ENCODE peak calls at places on chromosomes 7 and 10, in six cellular contexts. One of them, this sample, is unnamed.

GRCh38 chr7:146892151-146892550 is 775.5 kb downstream of the CNTNAP2 start:
- DNase-seq in NCI-H1105: no peak
- DNase-seq in progenitor cell of endocrine pancreas: no peak
- DNase-seq in activated T-helper 1 cell treated with Interleukin-2 at 50 U/mL for 16 hours: no peak
- DNase-seq in CD8-positive, alpha-beta memory T cell: no peak
- DNase-seq in H9: no peak
- DNase-seq in this sample: no peak

GRCh38 chr7:108455833-108456677 is at the start of gene NRCAM:
- DNase-seq in NCI-H1105: peak
- DNase-seq in H9: peak
- DNase-seq in activated T-helper 1 cell treated with Interleukin-2 at 50 U/mL for 16 hours: no peak
- DNase-seq in CD8-positive, alpha-beta memory T cell: peak
- DNase-seq in progenitor cell of endocrine pancreas: peak
- DNase-seq in this sample: peak

GRCh38 chr7:101922631-101923275 is 105.3 kb downstream of the CUX1 start:
- DNase-seq in progenitor cell of endocrine pancreas: no peak
- DNase-seq in H9: no peak
- DNase-seq in CD8-positive, alpha-beta memory T cell: no peak
- DNase-seq in NCI-H1105: no peak
- DNase-seq in activated T-helper 1 cell treated with Interleukin-2 at 50 U/mL for 16 hours: no peak
- DNase-seq in this sample: no peak

GRCh38 chr10:22615101-22615500 is 99.3 kb downstream of the PIP4K2A start:
- DNase-seq in H9: no peak
- DNase-seq in CD8-positive, alpha-beta memory T cell: no peak
- DNase-seq in NCI-H1105: no peak
- DNase-seq in progenitor cell of endocrine pancreas: no peak
- DNase-seq in activated T-helper 1 cell treated with Interleukin-2 at 50 U/mL for 16 hours: no peak
- DNase-seq in this sample: no peak

GRCh38 chr10:23148214-23148613 is 43.9 kb upstream of the PTF1A start:
- DNase-seq in NCI-H1105: no peak
- DNase-seq in H9: no peak
- DNase-seq in CD8-positive, alpha-beta memory T cell: no peak
- DNase-seq in activated T-helper 1 cell treated with Interleukin-2 at 50 U/mL for 16 hours: no peak
- DNase-seq in progenitor cell of endocrine pancreas: no peak
- DNase-seq in this sample: no peak

GRCh38 chr10:117168135-117168674 is 29.1 kb upstream of the KCNK18 start:
- DNase-seq in H9: peak
- DNase-seq in NCI-H1105: peak
- DNase-seq in CD8-positive, alpha-beta memory T cell: peak
- DNase-seq in progenitor cell of endocrine pancreas: peak
- DNase-seq in activated T-helper 1 cell treated with Interleukin-2 at 50 U/mL for 16 hours: peak
- DNase-seq in this sample: peak

GRCh38 chr10:31320598-31321211 is 1.7 kb downstream of the ZEB1 start:
- DNase-seq in H9: peak
- DNase-seq in activated T-helper 1 cell treated with Interleukin-2 at 50 U/mL for 16 hours: no peak
- DNase-seq in CD8-positive, alpha-beta memory T cell: peak
- DNase-seq in NCI-H1105: peak
- DNase-seq in progenitor cell of endocrine pancreas: no peak
- DNase-seq in this sample: peak

GRCh38 chr10:92430103-92430502 is 139.1 kb downstream of the MARCHF5 start:
- DNase-seq in progenitor cell of endocrine pancreas: no peak
- DNase-seq in CD8-positive, alpha-beta memory T cell: no peak
- DNase-seq in NCI-H1105: no peak
- DNase-seq in activated T-helper 1 cell treated with Interleukin-2 at 50 U/mL for 16 hours: no peak
- DNase-seq in H9: no peak
- DNase-seq in this sample: no peak

GRCh38 chr7:32072397-32072796 is 2.2 kb upstream of the PDE1C start:
- DNase-seq in H9: no peak
- DNase-seq in progenitor cell of endocrine pancreas: no peak
- DNase-seq in CD8-positive, alpha-beta memory T cell: no peak
- DNase-seq in activated T-helper 1 cell treated with Interleukin-2 at 50 U/mL for 16 hours: no peak
- DNase-seq in NCI-H1105: no peak
- DNase-seq in this sample: no peak

GRCh38 chr7:821688-822087 is 10.6 kb upstream of the SUN1 start:
- DNase-seq in NCI-H1105: no peak
- DNase-seq in CD8-positive, alpha-beta memory T cell: no peak
- DNase-seq in activated T-helper 1 cell treated with Interleukin-2 at 50 U/mL for 16 hours: no peak
- DNase-seq in H9: no peak
- DNase-seq in progenitor cell of endocrine pancreas: no peak
- DNase-seq in this sample: no peak

GRCh38 chr7:2230226-2230625 is 2.5 kb downstream of the MAD1L1 start:
- DNase-seq in H9: no peak
- DNase-seq in CD8-positive, alpha-beta memory T cell: no peak
- DNase-seq in progenitor cell of endocrine pancreas: no peak
- DNase-seq in activated T-helper 1 cell treated with Interleukin-2 at 50 U/mL for 16 hours: no peak
- DNase-seq in NCI-H1105: no peak
- DNase-seq in this sample: no peak

GRCh38 chr7:20786049-20786412 is 655 bp downstream of the SP8 start:
- DNase-seq in NCI-H1105: no peak
- DNase-seq in progenitor cell of endocrine pancreas: no peak
- DNase-seq in CD8-positive, alpha-beta memory T cell: no peak
- DNase-seq in activated T-helper 1 cell treated with Interleukin-2 at 50 U/mL for 16 hours: no peak
- DNase-seq in H9: no peak
- DNase-seq in this sample: no peak

GRCh38 chr7:27108390-27109127 is 6.1 kb upstream of the HOXA2 start:
- DNase-seq in CD8-positive, alpha-beta memory T cell: no peak
- DNase-seq in H9: peak
- DNase-seq in activated T-helper 1 cell treated with Interleukin-2 at 50 U/mL for 16 hours: no peak
- DNase-seq in NCI-H1105: no peak
- DNase-seq in progenitor cell of endocrine pancreas: peak
- DNase-seq in this sample: no peak

GRCh38 chr10:7333995-7334964 is 76.6 kb downstream of the SFMBT2 start:
- DNase-seq in NCI-H1105: no peak
- DNase-seq in activated T-helper 1 cell treated with Interleukin-2 at 50 U/mL for 16 hours: no peak
- DNase-seq in progenitor cell of endocrine pancreas: no peak
- DNase-seq in H9: peak
- DNase-seq in CD8-positive, alpha-beta memory T cell: no peak
- DNase-seq in this sample: no peak

GRCh38 chr7:6376820-6377219 is 70.9 kb downstream of the DAGLB start:
- DNase-seq in activated T-helper 1 cell treated with Interleukin-2 at 50 U/mL for 16 hours: no peak
- DNase-seq in progenitor cell of endocrine pancreas: peak
- DNase-seq in H9: no peak
- DNase-seq in NCI-H1105: no peak
- DNase-seq in CD8-positive, alpha-beta memory T cell: no peak
- DNase-seq in this sample: no peak

GRCh38 chr10:96043895-96044580 is 655 bp downstream of the CCNJ start:
- DNase-seq in H9: peak
- DNase-seq in activated T-helper 1 cell treated with Interleukin-2 at 50 U/mL for 16 hours: peak
- DNase-seq in progenitor cell of endocrine pancreas: peak
- DNase-seq in NCI-H1105: peak
- DNase-seq in CD8-positive, alpha-beta memory T cell: peak
- DNase-seq in this sample: peak

GRCh38 chr10:86244296-86244695 is 122.3 kb downstream of the GRID1 start:
- DNase-seq in NCI-H1105: no peak
- DNase-seq in CD8-positive, alpha-beta memory T cell: no peak
- DNase-seq in H9: no peak
- DNase-seq in progenitor cell of endocrine pancreas: no peak
- DNase-seq in activated T-helper 1 cell treated with Interleukin-2 at 50 U/mL for 16 hours: no peak
- DNase-seq in this sample: peak

GRCh38 chr7:43569424-43569823 is 13.5 kb upstream of the STK17A start:
- DNase-seq in activated T-helper 1 cell treated with Interleukin-2 at 50 U/mL for 16 hours: no peak
- DNase-seq in H9: no peak
- DNase-seq in progenitor cell of endocrine pancreas: no peak
- DNase-seq in CD8-positive, alpha-beta memory T cell: no peak
- DNase-seq in NCI-H1105: no peak
- DNase-seq in this sample: no peak

GRCh38 chr10:97849491-97850402 is at the start of gene GOLGA7B:
- DNase-seq in progenitor cell of endocrine pancreas: peak
- DNase-seq in H9: peak
- DNase-seq in activated T-helper 1 cell treated with Interleukin-2 at 50 U/mL for 16 hours: peak
- DNase-seq in NCI-H1105: peak
- DNase-seq in CD8-positive, alpha-beta memory T cell: peak
- DNase-seq in this sample: no peak

GRCh38 chr10:78718032-78718572 is 350.7 kb upstream of the ZMIZ1 start:
- DNase-seq in activated T-helper 1 cell treated with Interleukin-2 at 50 U/mL for 16 hours: no peak
- DNase-seq in CD8-positive, alpha-beta memory T cell: no peak
- DNase-seq in NCI-H1105: no peak
- DNase-seq in H9: no peak
- DNase-seq in progenitor cell of endocrine pancreas: no peak
- DNase-seq in this sample: no peak

GRCh38 chr10:132685121-132685891 is 100.6 kb downstream of the NKX6-2 start:
- DNase-seq in H9: peak
- DNase-seq in activated T-helper 1 cell treated with Interleukin-2 at 50 U/mL for 16 hours: no peak
- DNase-seq in progenitor cell of endocrine pancreas: peak
- DNase-seq in NCI-H1105: no peak
- DNase-seq in CD8-positive, alpha-beta memory T cell: no peak
- DNase-seq in this sample: peak

GRCh38 chr7:98242342-98242741 is 9.7 kb downstream of the TECPR1 start:
- DNase-seq in NCI-H1105: no peak
- DNase-seq in activated T-helper 1 cell treated with Interleukin-2 at 50 U/mL for 16 hours: no peak
- DNase-seq in progenitor cell of endocrine pancreas: no peak
- DNase-seq in CD8-positive, alpha-beta memory T cell: no peak
- DNase-seq in H9: no peak
- DNase-seq in this sample: no peak

GRCh38 chr10:132396495-132397035 is 435 bp upstream of the PWWP2B start:
- DNase-seq in activated T-helper 1 cell treated with Interleukin-2 at 50 U/mL for 16 hours: peak
- DNase-seq in NCI-H1105: no peak
- DNase-seq in CD8-positive, alpha-beta memory T cell: peak
- DNase-seq in progenitor cell of endocrine pancreas: peak
- DNase-seq in H9: no peak
- DNase-seq in this sample: no peak

GRCh38 chr7:17367502-17367901 is 69.0 kb downstream of the AHR start:
- DNase-seq in progenitor cell of endocrine pancreas: no peak
- DNase-seq in H9: no peak
- DNase-seq in NCI-H1105: no peak
- DNase-seq in CD8-positive, alpha-beta memory T cell: no peak
- DNase-seq in activated T-helper 1 cell treated with Interleukin-2 at 50 U/mL for 16 hours: no peak
- DNase-seq in this sample: no peak

GRCh38 chr7:151399906-151400305 is 9.9 kb downstream of the WDR86 start:
- DNase-seq in CD8-positive, alpha-beta memory T cell: no peak
- DNase-seq in activated T-helper 1 cell treated with Interleukin-2 at 50 U/mL for 16 hours: no peak
- DNase-seq in progenitor cell of endocrine pancreas: no peak
- DNase-seq in H9: no peak
- DNase-seq in NCI-H1105: no peak
- DNase-seq in this sample: no peak

GRCh38 chr10:24262929-24263653 is 54.2 kb downstream of the KIAA1217 start:
- DNase-seq in progenitor cell of endocrine pancreas: no peak
- DNase-seq in CD8-positive, alpha-beta memory T cell: no peak
- DNase-seq in H9: no peak
- DNase-seq in NCI-H1105: no peak
- DNase-seq in activated T-helper 1 cell treated with Interleukin-2 at 50 U/mL for 16 hours: no peak
- DNase-seq in this sample: no peak

GRCh38 chr10:117653170-117653515 is 110.6 kb downstream of the EMX2 start:
- DNase-seq in CD8-positive, alpha-beta memory T cell: no peak
- DNase-seq in NCI-H1105: no peak
- DNase-seq in activated T-helper 1 cell treated with Interleukin-2 at 50 U/mL for 16 hours: no peak
- DNase-seq in H9: no peak
- DNase-seq in progenitor cell of endocrine pancreas: no peak
- DNase-seq in this sample: peak

GRCh38 chr10:14016011-14016536 is 314.6 kb downstream of the FRMD4A start:
- DNase-seq in CD8-positive, alpha-beta memory T cell: no peak
- DNase-seq in H9: no peak
- DNase-seq in progenitor cell of endocrine pancreas: no peak
- DNase-seq in activated T-helper 1 cell treated with Interleukin-2 at 50 U/mL for 16 hours: no peak
- DNase-seq in NCI-H1105: no peak
- DNase-seq in this sample: no peak

GRCh38 chr10:49023071-49023470 is 83.4 kb upstream of the LRRC18 start:
- DNase-seq in CD8-positive, alpha-beta memory T cell: no peak
- DNase-seq in activated T-helper 1 cell treated with Interleukin-2 at 50 U/mL for 16 hours: no peak
- DNase-seq in H9: no peak
- DNase-seq in NCI-H1105: no peak
- DNase-seq in progenitor cell of endocrine pancreas: no peak
- DNase-seq in this sample: no peak

GRCh38 chr10:107826166-107826565 is 661.7 kb upstream of the SORCS1 start:
- DNase-seq in activated T-helper 1 cell treated with Interleukin-2 at 50 U/mL for 16 hours: no peak
- DNase-seq in progenitor cell of endocrine pancreas: no peak
- DNase-seq in NCI-H1105: no peak
- DNase-seq in H9: no peak
- DNase-seq in CD8-positive, alpha-beta memory T cell: no peak
- DNase-seq in this sample: no peak

This sample was measured in putamen.